ENCODE peak calls at places on chromosomes 13 and 19, in four cellular contexts. I is SK-N-SH, M is ecto neural progenitor cell, Y is IMR-90. L is an unnamed sample.

GRCh38 chr13:78256479-78256878 is 337.8 kb upstream of the EDNRB start:
- DNase-seq in I (no peak), M (no peak), Y (no peak), L (no peak)

GRCh38 chr13:76027131-76027530 is 391.0 kb downstream of the LMO7 start:
- DNase-seq in I (no peak), M (peak), Y (no peak), L (no peak)

GRCh38 chr19:34499155-34499834 is 17.7 kb downstream of the WTIP start:
- DNase-seq in I (no peak), M (no peak), Y (no peak), L (no peak)

GRCh38 chr13:112812306-112813034 is 122.6 kb downstream of the ATP11A start:
- DNase-seq in I (no peak), M (no peak), Y (no peak), L (no peak)

GRCh38 chr19:1646149-1646930 is 6.1 kb downstream of the TCF3 start:
- DNase-seq in I (no peak), M (no peak), Y (no peak), L (no peak)

GRCh38 chr19:31539386-31539785 is 190.2 kb upstream of the TSHZ3 start:
- DNase-seq in I (no peak), M (peak), Y (no peak), L (no peak)

GRCh38 chr19:40229484-40229883 is 3.0 kb upstream of the CCNP start:
- DNase-seq in I (no peak), M (no peak), Y (peak), L (peak)

GRCh38 chr13:106796280-106797047 is 228.5 kb upstream of the ARGLU1 start:
- DNase-seq in I (no peak), M (no peak), Y (no peak), L (no peak)

GRCh38 chr19:28609944-28610343 is 603.0 kb downstream of the UQCRFS1 start:
- DNase-seq in I (no peak), M (no peak), Y (no peak), L (no peak)